ENCODE peak calls at places on chromosomes 11 and 22, in five cellular contexts. R is psoas muscle; Y is upper lobe of left lung; T is RWPE1; D is CD4-positive, alpha-beta T cell. I is an unnamed sample.

GRCh38 chr22:23791737-23792645 is 5.2 kb downstream of the SMARCB1 start:
- DNase-seq in R (no peak), Y (no peak), T (no peak), D (no peak), I (no peak)

GRCh38 chr11:9263840-9264380 is 1.2 kb downstream of the DENND5A start:
- DNase-seq in R (no peak), Y (no peak), T (peak), D (no peak), I (peak)

GRCh38 chr11:34356918-34357645 is 728 bp downstream of the ABTB2 start:
- DNase-seq in R (peak), Y (peak), T (peak), D (peak), I (peak)

GRCh38 chr11:92276773-92277172 is 52.2 kb downstream of the FAT3 start:
- DNase-seq in R (no peak), Y (no peak), T (no peak), D (no peak), I (no peak)

GRCh38 chr22:38271927-38272372 is 860 bp downstream of the TMEM184B start:
- DNase-seq in R (no peak), Y (no peak), T (peak), D (no peak), I (no peak)

GRCh38 chr11:113674397-113674685 is 31.8 kb downstream of the TMPRSS5 start:
- DNase-seq in R (no peak), Y (no peak), T (no peak), D (no peak), I (no peak)

GRCh38 chr11:37786214-37786755 is 1188.2 kb upstream of the RAG2 start:
- DNase-seq in R (no peak), Y (no peak), T (no peak), D (no peak), I (no peak)

GRCh38 chr22:36383110-36383581 is 4.6 kb downstream of the MYH9 start:
- DNase-seq in R (no peak), Y (no peak), T (no peak), D (peak), I (peak)

GRCh38 chr22:26348810-26349526 is 80.1 kb upstream of the ASPHD2 start:
- DNase-seq in R (no peak), Y (no peak), T (no peak), D (no peak), I (no peak)

GRCh38 chr22:38017272-38017920 is 33.0 kb upstream of the SOX10 start:
- DNase-seq in R (peak), Y (no peak), T (no peak), D (no peak), I (no peak)

GRCh38 chr22:40720538-40721256 is 41.4 kb downstream of the MCHR1 start:
- DNase-seq in R (no peak), Y (no peak), T (no peak), D (no peak), I (no peak)

GRCh38 chr11:128210148-128210940 is 377.0 kb downstream of the ETS1 start:
- DNase-seq in R (no peak), Y (no peak), T (peak), D (no peak), I (no peak)

GRCh38 chr22:41286639-41287091 is 678 bp upstream of the RANGAP1 start:
- DNase-seq in R (no peak), Y (no peak), T (no peak), D (no peak), I (peak)

GRCh38 chr11:20669833-20670684 is 673 bp downstream of the NELL1 start:
- DNase-seq in R (no peak), Y (peak), T (no peak), D (no peak), I (peak)

GRCh38 chr11:112499908-112500204 is 239.2 kb upstream of the PLET1 start:
- DNase-seq in R (no peak), Y (no peak), T (no peak), D (no peak), I (no peak)

GRCh38 chr11:85752890-85753581 is 57.9 kb downstream of the SYTL2 start:
- DNase-seq in R (no peak), Y (no peak), T (no peak), D (peak), I (no peak)

GRCh38 chr11:27910186-27910941 is 197.6 kb downstream of the KIF18A start:
- DNase-seq in R (no peak), Y (no peak), T (no peak), D (no peak), I (no peak)

GRCh38 chr11:119055901-119056300 is 1.1 kb downstream of the HYOU1 start:
- DNase-seq in R (no peak), Y (no peak), T (peak), D (no peak), I (no peak)

GRCh38 chr11:119352857-119353260 is 6.4 kb upstream of the MFRP start:
- DNase-seq in R (no peak), Y (no peak), T (no peak), D (no peak), I (no peak)

GRCh38 chr22:45211848-45212247 is 28.8 kb downstream of the KIAA0930 start:
- DNase-seq in R (no peak), Y (peak), T (no peak), D (no peak), I (no peak)
- TF ChIP-seq CTCF in R (no peak), Y (no peak), T (no peak), D (no peak), I (no peak)

DNA sequence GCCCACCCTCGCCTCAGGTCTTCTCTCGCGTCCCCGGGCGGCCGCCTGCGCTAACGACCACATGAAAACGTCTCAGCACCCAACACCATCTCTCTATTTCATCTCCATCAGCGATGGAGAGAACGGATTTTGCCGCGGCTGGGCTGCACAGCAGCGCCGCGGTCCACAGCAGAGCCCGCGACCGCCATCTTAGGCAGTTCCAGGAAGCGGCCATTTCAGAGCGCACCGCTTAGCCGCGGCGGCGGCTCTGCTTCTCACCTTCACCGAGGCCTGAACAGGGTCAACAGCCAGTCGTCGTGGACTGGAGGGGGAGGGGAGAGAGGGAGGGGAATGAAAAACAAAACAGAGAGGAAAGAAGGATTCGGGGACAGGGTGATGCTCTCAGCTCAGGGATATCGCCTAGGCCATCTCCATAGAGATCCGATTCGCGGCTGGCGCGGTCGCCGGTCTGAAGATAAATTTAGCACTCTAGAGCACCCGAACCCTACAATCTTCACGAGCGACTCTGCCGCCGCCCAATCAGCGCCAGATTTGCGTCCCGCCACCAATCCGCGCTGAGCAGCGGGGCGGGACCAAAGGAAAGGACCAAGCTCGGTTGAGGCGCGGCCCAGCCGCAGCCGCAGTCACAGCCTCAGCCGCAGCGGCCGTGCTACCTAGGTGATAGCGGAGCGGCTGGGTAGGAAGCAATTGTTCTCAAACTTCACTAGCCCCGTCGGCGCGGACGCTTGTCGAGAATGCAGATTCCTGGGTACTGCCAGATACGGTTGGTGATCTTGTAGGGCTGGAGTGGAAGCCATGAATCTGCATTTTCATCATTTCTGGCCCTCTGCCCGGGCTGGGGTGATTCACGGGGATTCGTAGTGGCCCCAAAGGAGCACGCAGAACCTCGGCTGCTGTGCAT is at the start of gene ZBED5:
- DNase-seq in R (peak), Y (peak), T (peak), D (peak), I (peak)
- TF ChIP-seq CTCF in R (peak), Y (peak), T (no peak), D (no peak), I (no peak)

DNA sequence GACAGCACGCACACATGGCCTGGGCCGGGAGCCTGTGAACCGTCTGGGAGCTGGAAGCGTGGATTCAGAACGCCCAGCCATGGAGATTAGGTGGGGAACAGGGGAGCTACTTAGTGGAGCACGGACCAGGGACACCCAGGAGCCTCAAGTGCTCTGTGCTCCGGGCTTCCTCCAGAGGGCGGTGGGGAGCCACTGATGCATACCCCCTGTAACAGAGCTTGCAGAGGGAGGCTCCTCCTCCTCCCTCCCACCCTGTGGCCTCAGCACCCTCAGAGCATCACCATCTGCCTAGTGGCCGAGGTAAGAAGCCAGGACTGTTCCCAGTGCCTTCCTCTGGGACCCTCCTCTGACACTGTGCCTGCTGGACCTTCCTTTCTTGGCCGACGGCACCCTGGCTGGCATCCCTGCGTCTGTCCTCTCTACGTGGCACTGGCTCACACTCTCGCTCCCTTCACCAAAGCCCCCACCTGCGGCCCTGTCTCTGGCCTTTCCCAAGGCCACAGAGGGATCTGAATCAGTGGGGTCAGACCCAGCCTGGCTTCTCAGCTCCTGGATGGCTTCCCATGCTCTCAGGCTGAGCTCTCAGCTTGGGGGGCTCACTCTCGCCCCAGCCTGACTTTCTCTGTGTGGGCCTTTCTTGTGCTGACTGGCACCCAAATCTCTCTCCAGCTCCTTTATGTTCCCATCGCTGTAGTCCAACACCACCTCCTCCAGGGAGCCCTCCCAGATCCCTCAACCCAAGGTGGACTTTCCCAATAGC is 780.9 kb downstream of the BRD1 start:
- DNase-seq in R (no peak), Y (peak), T (no peak), D (peak), I (no peak)
- TF ChIP-seq CTCF in R (no peak), Y (no peak), T (no peak), D (no peak), I (no peak)

DNA sequence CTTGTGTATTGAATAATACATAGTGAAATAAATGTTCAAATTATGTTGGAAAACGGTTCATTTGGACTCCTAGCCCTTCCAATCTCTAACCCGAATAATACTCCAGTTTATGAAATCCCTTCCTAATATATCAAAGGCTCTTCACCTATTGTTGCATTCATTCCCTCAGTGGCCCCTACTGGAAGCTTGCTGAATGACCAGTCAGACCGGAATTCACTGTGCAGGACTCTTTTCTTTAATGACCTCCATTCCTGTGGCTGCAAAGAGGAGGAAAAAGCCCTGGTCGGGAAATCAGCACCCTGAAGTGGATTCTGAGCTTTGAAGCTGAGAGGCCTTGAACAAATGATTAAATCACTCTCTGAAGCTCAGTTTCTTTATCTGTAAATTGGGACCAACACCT is 19.1 kb upstream of the RCN1 start:
- DNase-seq in R (no peak), Y (no peak), T (peak), D (no peak), I (no peak)
- TF ChIP-seq CTCF in R (no peak), Y (peak), T (no peak), D (no peak), I (peak)

GRCh38 chr22:43090130-43090789 is 1.1 kb upstream of the TTLL1 start:
- DNase-seq in R (peak), Y (no peak), T (peak), D (peak), I (peak)
- TF ChIP-seq CTCF in R (no peak), Y (no peak), T (peak), D (peak), I (peak)

GRCh38 chr22:17888855-17889254 is 114.6 kb upstream of the BID start:
- DNase-seq in R (no peak), Y (no peak), T (no peak), D (no peak), I (no peak)
- TF ChIP-seq CTCF in R (peak), Y (no peak), T (no peak), D (no peak), I (no peak)

DNA sequence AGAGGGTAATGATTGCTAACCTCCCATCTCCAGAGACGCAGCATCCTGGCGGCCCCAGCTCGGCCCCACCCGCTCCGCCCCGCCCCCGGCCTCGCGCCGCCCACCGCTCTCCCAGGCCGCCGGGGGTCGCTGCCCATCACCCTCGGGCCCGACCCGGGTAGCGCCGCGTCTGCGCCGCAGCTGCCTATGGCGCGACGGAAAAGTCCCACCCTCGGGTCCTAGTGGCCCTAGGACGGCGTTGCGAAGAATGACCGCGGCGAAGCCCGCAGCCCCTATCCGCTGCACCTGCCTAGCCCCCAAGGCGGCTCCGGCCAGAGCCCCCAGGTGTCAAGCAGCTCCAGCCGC is 457 bp downstream of the CPSF7 start:
- DNase-seq in R (peak), Y (peak), T (peak), D (peak), I (peak)
- TF ChIP-seq CTCF in R (peak), Y (peak), T (no peak), D (no peak), I (peak)

DNA sequence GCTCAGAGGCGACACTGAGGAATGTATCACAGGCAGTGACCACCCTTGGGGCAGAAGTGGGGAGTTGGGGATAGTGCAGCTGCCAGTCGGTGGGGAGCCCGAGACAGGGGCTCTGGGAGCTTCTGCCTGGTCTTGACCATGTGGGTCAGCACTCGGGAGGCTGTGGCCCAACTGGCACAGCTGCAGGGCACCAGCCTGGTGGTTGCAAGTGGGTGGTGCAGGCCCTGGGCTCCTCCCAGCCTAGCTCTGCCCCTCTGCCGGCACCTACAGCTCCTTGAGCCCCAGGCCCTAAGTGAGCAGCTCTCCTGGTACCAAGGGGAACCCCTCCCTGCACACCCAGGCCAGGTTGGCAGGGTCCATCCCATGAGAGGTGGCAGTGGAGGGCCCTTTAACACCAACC is 12.6 kb upstream of the RASL10A start:
- DNase-seq in R (no peak), Y (no peak), T (no peak), D (no peak), I (no peak)
- TF ChIP-seq CTCF in R (no peak), Y (no peak), T (no peak), D (no peak), I (no peak)

GRCh38 chr11:133713844-133714243 is 131.5 kb downstream of the SPATA19 start:
- DNase-seq in R (no peak), Y (no peak), T (no peak), D (no peak), I (no peak)
- TF ChIP-seq CTCF in R (no peak), Y (no peak), T (no peak), D (no peak), I (no peak)

I was measured in GM06990.